ENCODE peak calls at places on chromosomes 2 and 18, in nine cellular contexts. B, E, W, F, V, K, L, J and G are unnamed samples.

GRCh38 chr2:78553866-78554647 is 471.4 kb upstream of the REG3G start:
- DNase-seq in B (no peak), E (no peak), W (no peak), F (no peak), V (no peak), K (no peak), L (no peak), J (no peak), G (peak; percentile 60)

GRCh38 chr18:77103991-77104521 is 28.5 kb downstream of the MBP start:
- DNase-seq in B (peak; percentile 95), E (no peak), W (no peak), F (no peak), V (no peak), K (no peak), L (no peak), J (no peak), G (no peak)

GRCh38 chr2:46589381-46589780 is 110.0 kb downstream of the TMEM247 start:
- DNase-seq in B (no peak), E (no peak), W (no peak), F (no peak), V (no peak), K (no peak), L (no peak), J (no peak), G (no peak)

GRCh38 chr2:84888401-84889276 is 7.8 kb upstream of the TRABD2A start:
- DNase-seq in B (peak; percentile 66), E (peak; percentile 59), W (no peak), F (peak; percentile 30), V (no peak), K (no peak), L (no peak), J (no peak), G (no peak)

GRCh38 chr2:239376942-239377531 is 23.8 kb downstream of the HDAC4 start:
- DNase-seq in B (no peak), E (no peak), W (no peak), F (no peak), V (peak; percentile 15), K (no peak), L (peak; percentile 34), J (no peak), G (peak; percentile 4)

GRCh38 chr2:130842770-130843169 is 6.1 kb downstream of the ARHGEF4 start:
- DNase-seq in B (no peak), E (no peak), W (no peak), F (no peak), V (no peak), K (no peak), L (no peak), J (no peak), G (no peak)

GRCh38 chr2:127081826-127082633 is 24.9 kb downstream of the BIN1 start:
- DNase-seq in B (peak; percentile 61), E (no peak), W (no peak), F (peak; percentile 81), V (no peak), K (peak; percentile 73), L (no peak), J (peak; percentile 45), G (no peak)

GRCh38 chr2:17318013-17318412 is 200.2 kb downstream of the RAD51AP2 start:
- DNase-seq in B (no peak), E (no peak), W (no peak), F (no peak), V (no peak), K (no peak), L (no peak), J (no peak), G (no peak)

GRCh38 chr2:120905298-120905697 is 169.6 kb downstream of the GLI2 start:
- DNase-seq in B (no peak), E (no peak), W (no peak), F (no peak), V (no peak), K (no peak), L (peak; percentile 51), J (no peak), G (no peak)

GRCh38 chr2:117536139-117536538 is 278.4 kb upstream of the DDX18 start:
- DNase-seq in B (no peak), E (peak; percentile 48), W (no peak), F (no peak), V (no peak), K (no peak), L (no peak), J (no peak), G (peak; percentile 10)

GRCh38 chr2:86790134-86790827 is 432 bp downstream of the CD8A start:
- DNase-seq in B (no peak), E (no peak), W (no peak), F (no peak), V (no peak), K (no peak), L (no peak), J (no peak), G (no peak)

DNA sequence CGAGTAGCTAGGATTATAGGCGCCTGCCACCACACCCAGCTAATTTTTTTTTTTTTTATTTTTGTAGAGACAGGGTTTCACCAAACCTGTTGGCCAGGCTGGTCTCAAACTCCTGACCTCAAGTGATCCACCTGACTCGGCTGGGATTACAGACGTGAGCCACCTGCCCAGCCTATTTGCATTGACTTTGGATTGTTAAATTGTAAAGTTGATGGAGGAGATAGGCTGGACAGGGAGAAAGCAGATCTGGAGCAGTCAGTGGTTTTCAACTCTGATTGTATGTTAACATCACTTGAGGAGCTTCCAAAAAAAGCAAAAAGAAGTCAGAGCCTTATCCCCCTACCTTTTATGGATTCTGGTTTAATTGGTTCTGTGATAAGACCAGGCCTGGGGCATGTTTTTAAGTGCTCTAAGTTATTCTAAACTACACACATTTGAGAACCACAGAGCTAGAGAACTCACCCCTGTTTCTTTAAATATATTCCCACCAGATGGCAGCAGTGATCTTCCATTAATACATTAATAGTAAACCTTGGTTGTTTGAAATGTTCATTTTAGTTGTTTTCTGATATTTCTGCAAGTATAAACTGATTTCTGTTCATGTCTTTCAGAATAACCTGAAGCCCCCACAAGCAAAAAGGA is 7.5 kb downstream of the C2orf49 start:
- DNase-seq in B (peak; percentile 59), E (peak; percentile 58), W (no peak), F (no peak), V (no peak), K (no peak), L (no peak), J (no peak), G (no peak)
- TF ChIP-seq CTCF in B (peak; percentile 17), E (peak; percentile 44), W (no peak), F (peak; percentile 42), V (peak; percentile 26), K (no peak), L (peak; percentile 32), J (no peak), G (peak; percentile 25)

DNA sequence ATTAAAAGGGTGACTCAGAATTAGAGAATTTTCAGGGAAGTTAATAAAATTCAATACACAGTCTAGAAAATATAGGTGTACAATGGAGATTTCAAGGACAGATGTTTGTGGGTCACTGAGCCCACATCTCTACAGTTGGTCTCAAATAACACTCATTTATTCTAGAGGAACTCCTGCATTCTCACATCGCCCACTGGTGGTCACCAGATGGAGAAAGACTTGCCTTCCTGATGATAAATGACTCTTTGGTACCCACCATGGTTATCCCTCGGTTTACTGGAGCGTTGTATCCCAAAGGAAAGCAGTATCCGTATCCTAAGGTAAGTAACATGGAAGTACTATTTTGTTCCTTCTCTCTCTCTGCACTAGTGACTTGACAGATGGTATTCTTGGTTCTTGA is 1297.1 kb downstream of the DPP10 start:
- DNase-seq in B (no peak), E (peak; percentile 6), W (no peak), F (no peak), V (peak; percentile 31), K (no peak), L (no peak), J (no peak), G (no peak)
- TF ChIP-seq CTCF in B (no peak), E (no peak), W (no peak), F (no peak), V (peak; percentile 41), K (no peak), L (no peak), J (no peak), G (no peak)

GRCh38 chr18:8052237-8052701 is 485.2 kb downstream of the PTPRM start:
- DNase-seq in B (peak; percentile 36), E (peak; percentile 20), W (no peak), F (no peak), V (no peak), K (no peak), L (no peak), J (no peak), G (no peak)
- TF ChIP-seq CTCF in B (no peak), E (no peak), W (no peak), F (no peak), V (no peak), K (no peak), L (no peak), J (no peak), G (no peak)

GRCh38 chr2:231960810-231961348 is 634 bp upstream of the DIS3L2 start:
- DNase-seq in B (no peak), E (no peak), W (no peak), F (no peak), V (no peak), K (peak; percentile 23), L (no peak), J (no peak), G (no peak)

GRCh38 chr2:231966886-231967285 is 5.4 kb downstream of the DIS3L2 start:
- DNase-seq in B (no peak), E (no peak), W (no peak), F (no peak), V (no peak), K (no peak), L (no peak), J (no peak), G (no peak)

GRCh38 chr2:231957913-231958763 is 3.4 kb upstream of the DIS3L2 start:
- DNase-seq in B (no peak), E (no peak), W (no peak), F (no peak), V (no peak), K (no peak), L (no peak), J (no peak), G (no peak)

GRCh38 chr2:231965118-231965517 is 3.6 kb downstream of the DIS3L2 start:
- DNase-seq in B (peak; percentile 7), E (no peak), W (no peak), F (no peak), V (no peak), K (no peak), L (no peak), J (no peak), G (no peak)

GRCh38 chr2:231961349-231962166 is at the start of gene DIS3L2:
- DNase-seq in B (peak; percentile 83), E (peak; percentile 79), W (peak; percentile 52), F (peak; percentile 76), V (peak; percentile 89), K (peak; percentile 72), L (peak; percentile 90), J (peak; percentile 88), G (peak; percentile 87)
- TF ChIP-seq CTCF in B (no peak), E (no peak), W (no peak), F (no peak), V (no peak), K (no peak), L (no peak), J (no peak), G (peak; percentile 3)

DNA sequence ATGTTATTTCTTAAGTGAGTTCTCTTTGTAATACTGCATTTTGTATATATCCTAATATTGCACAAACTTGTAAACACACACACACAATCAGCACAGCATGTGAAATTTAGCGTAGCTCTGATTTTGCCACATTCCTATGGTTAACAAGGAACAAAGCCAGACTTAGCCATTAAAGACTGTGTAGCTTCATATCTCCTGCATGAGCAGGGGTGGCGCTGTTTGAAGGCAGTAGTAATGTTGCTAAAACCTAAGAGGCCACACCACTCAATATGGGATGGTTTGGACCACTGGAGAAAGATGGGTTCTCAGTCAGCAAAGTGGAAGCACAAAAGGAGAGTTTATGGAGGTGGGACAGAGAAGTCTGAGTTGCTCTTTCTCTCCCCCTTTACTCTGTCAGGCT is 61.1 kb upstream of the RND3 start:
- DNase-seq in B (no peak), E (peak; percentile 22), W (no peak), F (no peak), V (peak; percentile 21), K (no peak), L (no peak), J (no peak), G (peak; percentile 12)
- TF ChIP-seq CTCF in B (peak; percentile 39), E (no peak), W (no peak), F (no peak), V (peak; percentile 32), K (no peak), L (no peak), J (no peak), G (peak; percentile 46)